ENCODE peak calls at places on chromosome 1, in seven cellular contexts. A is stimulated activated CD4-positive, alpha-beta T cell treated with anti-CD3 and anti-CD28 coated beads, TNF-alpha, amount 100 ng/mL, for 48 hours; R is KG1; Q is pancreas; D is progenitor cell of endocrine pancreas; H is hepatic stellate cell; V is RWPE1. Y is an unnamed sample.

GRCh38 chr1:155186955-155187891 is 13.6 kb downstream of the TRIM46 start:
- DNase-seq in A (no peak), R (no peak), Q (no peak), D (no peak), H (no peak), V (no peak), Y (no peak)

GRCh38 chr1:206734499-206735142 is 36.0 kb upstream of the IL19 start:
- DNase-seq in A (no peak), R (peak; percentile 14), Q (peak; percentile 58), D (peak; percentile 58), H (peak; percentile 74), V (peak; percentile 64), Y (no peak)

GRCh38 chr1:17630048-17630830 is 90.7 kb downstream of the ARHGEF10L start:
- DNase-seq in A (no peak), R (no peak), Q (no peak), D (no peak), H (peak; percentile 47), V (no peak), Y (no peak)

GRCh38 chr1:22708777-22709176 is 1.9 kb upstream of the EPHB2 start:
- DNase-seq in A (no peak), R (no peak), Q (no peak), D (no peak), H (no peak), V (no peak), Y (no peak)

GRCh38 chr1:59926381-59927243 is at the start of gene CYP2J2:
- DNase-seq in A (peak; percentile 6), R (no peak), Q (peak; percentile 71), D (peak; percentile 29), H (peak; percentile 24), V (peak; percentile 38), Y (no peak)

GRCh38 chr1:58922302-58923089 is 138.6 kb upstream of the JUN start:
- DNase-seq in A (peak; percentile 27), R (no peak), Q (peak; percentile 63), D (no peak), H (peak; percentile 16), V (peak; percentile 89), Y (no peak)

GRCh38 chr1:180863158-180863775 is 49.4 kb upstream of the KIAA1614 start:
- DNase-seq in A (no peak), R (peak; percentile 26), Q (peak; percentile 45), D (no peak), H (peak; percentile 18), V (peak; percentile 40), Y (peak; percentile 33)

GRCh38 chr1:24502168-24503002 is at the start of gene RCAN3:
- DNase-seq in A (peak; percentile 84), R (no peak), Q (peak; percentile 86), D (peak; percentile 77), H (peak; percentile 96), V (peak; percentile 89), Y (peak; percentile 54)

GRCh38 chr1:223212441-223212840 is 69.4 kb upstream of the TLR5 start:
- DNase-seq in A (no peak), R (no peak), Q (no peak), D (no peak), H (no peak), V (no peak), Y (no peak)

GRCh38 chr1:157403203-157403602 is 149.1 kb downstream of the FCRL5 start:
- DNase-seq in A (no peak), R (peak; percentile 85), Q (no peak), D (no peak), H (peak; percentile 31), V (peak; percentile 41), Y (no peak)

GRCh38 chr1:183480971-183481431 is 8.7 kb downstream of the SMG7 start:
- DNase-seq in A (no peak), R (no peak), Q (no peak), D (no peak), H (no peak), V (no peak), Y (no peak)

GRCh38 chr1:38997901-38998190 is 6.8 kb downstream of the AKIRIN1 start:
- DNase-seq in A (no peak), R (no peak), Q (no peak), D (no peak), H (no peak), V (no peak), Y (no peak)

GRCh38 chr1:33612877-33613487 is 140.5 kb downstream of the ZSCAN20 start:
- DNase-seq in A (no peak), R (peak; percentile 14), Q (peak; percentile 77), D (peak; percentile 64), H (peak; percentile 69), V (peak; percentile 77), Y (peak; percentile 50)

GRCh38 chr1:230878584-230878975 is 10.3 kb upstream of the C1orf198 start:
- DNase-seq in A (no peak), R (no peak), Q (no peak), D (no peak), H (peak; percentile 60), V (no peak), Y (no peak)

GRCh38 chr1:27111771-27112573 is 43.0 kb downstream of the SLC9A1 start:
- DNase-seq in A (peak; percentile 71), R (peak; percentile 81), Q (peak; percentile 87), D (no peak), H (peak; percentile 98), V (peak; percentile 97), Y (peak; percentile 90)

GRCh38 chr1:185463011-185463410 is 146.0 kb upstream of the IVNS1ABP start:
- DNase-seq in A (no peak), R (no peak), Q (no peak), D (no peak), H (no peak), V (no peak), Y (no peak)

GRCh38 chr1:29754608-29755375 is 518.5 kb downstream of the PTPRU start:
- DNase-seq in A (no peak), R (no peak), Q (no peak), D (no peak), H (no peak), V (no peak), Y (no peak)

GRCh38 chr1:178716111-178716510 is 8.9 kb upstream of the RALGPS2 start:
- DNase-seq in A (no peak), R (no peak), Q (no peak), D (no peak), H (no peak), V (no peak), Y (no peak)